ENCODE peak calls at places on chromosome 9, in eight cellular contexts. Y, A, N, I, F, H, G and K are unnamed samples.

GRCh38 chr9:78280982-78281668 is 15.8 kb upstream of the PSAT1 start:
- DNase-seq in Y (no peak), A (no peak), N (peak; percentile 82), I (no peak), F (no peak), H (no peak), G (peak; percentile 50), K (peak; percentile 64)

GRCh38 chr9:134204041-134204440 is 39.7 kb upstream of the RNU6ATAC start:
- DNase-seq in Y (peak; percentile 24), A (no peak), N (no peak), I (no peak), F (no peak), H (no peak), G (no peak), K (peak; percentile 25)

GRCh38 chr9:35650341-35651158 is at the start of gene SIT1:
- DNase-seq in Y (no peak), A (peak; percentile 76), N (no peak), I (no peak), F (no peak), H (peak; percentile 57), G (no peak), K (no peak)

GRCh38 chr9:105425817-105426433 is 21.9 kb upstream of the FSD1L start:
- DNase-seq in Y (no peak), A (no peak), N (no peak), I (no peak), F (no peak), H (no peak), G (no peak), K (no peak)

GRCh38 chr9:86731511-86731993 is 215.8 kb downstream of the GAS1 start:
- DNase-seq in Y (no peak), A (no peak), N (no peak), I (no peak), F (no peak), H (no peak), G (peak; percentile 55), K (no peak)

GRCh38 chr9:132885691-132886357 is 7.1 kb downstream of the SPACA9 start:
- DNase-seq in Y (no peak), A (no peak), N (no peak), I (no peak), F (no peak), H (no peak), G (no peak), K (no peak)

GRCh38 chr9:89243296-89244061 is 64.9 kb upstream of the SHC3 start:
- DNase-seq in Y (no peak), A (no peak), N (no peak), I (no peak), F (no peak), H (no peak), G (no peak), K (no peak)

GRCh38 chr9:71743217-71743705 is 25.1 kb downstream of the CEMIP2 start:
- DNase-seq in Y (no peak), A (no peak), N (no peak), I (no peak), F (no peak), H (no peak), G (no peak), K (no peak)

GRCh38 chr9:122095010-122095767 is 2.1 kb upstream of the TTLL11 start:
- DNase-seq in Y (no peak), A (peak; percentile 83), N (no peak), I (no peak), F (peak; percentile 65), H (peak; percentile 83), G (peak; percentile 35), K (no peak)

GRCh38 chr9:137146527-137146918 is 7.6 kb downstream of the GRIN1 start:
- DNase-seq in Y (no peak), A (no peak), N (no peak), I (no peak), F (no peak), H (no peak), G (no peak), K (no peak)

GRCh38 chr9:77832647-77833046 is 184.5 kb upstream of the GNA14 start:
- DNase-seq in Y (no peak), A (no peak), N (peak; percentile 83), I (no peak), F (no peak), H (no peak), G (no peak), K (no peak)

DNA sequence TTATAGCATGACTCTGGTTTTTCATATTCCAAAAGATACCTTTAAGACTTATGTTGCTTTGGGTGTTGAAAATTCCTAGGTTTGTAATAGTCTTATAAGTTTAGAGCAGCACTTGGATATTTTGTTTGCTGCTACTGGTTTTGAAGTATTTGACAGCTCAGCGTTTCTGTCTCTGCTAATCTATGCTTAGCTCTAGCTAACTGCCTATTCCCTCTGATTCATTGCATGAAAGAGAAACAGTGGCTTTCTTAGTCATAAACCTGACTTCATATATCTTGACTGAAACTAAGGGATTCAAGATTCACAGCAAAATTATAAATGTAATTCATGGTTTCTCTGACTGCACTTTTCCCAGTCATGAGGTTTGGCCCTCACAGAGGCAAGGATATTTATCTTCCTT is 35.6 kb upstream of the ANXA1 start:
- DNase-seq in Y (no peak), A (no peak), N (no peak), I (no peak), F (no peak), H (no peak), G (no peak), K (no peak)
- TF ChIP-seq CTCF in Y (no peak), A (no peak), N (no peak), I (no peak), F (no peak), H (no peak), G (no peak), K (no peak)

GRCh38 chr9:114223564-114224246 is 68.4 kb downstream of the COL27A1 start:
- DNase-seq in Y (no peak), A (no peak), N (no peak), I (no peak), F (no peak), H (no peak), G (no peak), K (no peak)

GRCh38 chr9:114226289-114227055 is 71.1 kb downstream of the COL27A1 start:
- DNase-seq in Y (no peak), A (no peak), N (no peak), I (no peak), F (no peak), H (no peak), G (no peak), K (no peak)

GRCh38 chr9:114224247-114224610 is 68.9 kb downstream of the COL27A1 start:
- DNase-seq in Y (no peak), A (no peak), N (no peak), I (no peak), F (no peak), H (peak; percentile 84), G (no peak), K (no peak)

GRCh38 chr9:114227288-114228033 is 72.1 kb downstream of the COL27A1 start:
- DNase-seq in Y (no peak), A (no peak), N (no peak), I (no peak), F (no peak), H (no peak), G (no peak), K (no peak)

GRCh38 chr9:114225534-114226288 is 70.4 kb downstream of the COL27A1 start:
- DNase-seq in Y (no peak), A (no peak), N (no peak), I (no peak), F (no peak), H (no peak), G (no peak), K (no peak)
- H3K4me1 ChIP-seq in Y (peaks cover 25% of the 10 kb centered on the region), A (no peaks in the 10 kb centered on the region), N (no peaks in the 10 kb centered on the region), I (no peaks in the 10 kb centered on the region), F (peaks cover 3% of the 10 kb centered on the region), H (no peaks in the 10 kb centered on the region), G (peaks cover 5% of the 10 kb centered on the region), K (peaks cover 17% of the 10 kb centered on the region)

DNA sequence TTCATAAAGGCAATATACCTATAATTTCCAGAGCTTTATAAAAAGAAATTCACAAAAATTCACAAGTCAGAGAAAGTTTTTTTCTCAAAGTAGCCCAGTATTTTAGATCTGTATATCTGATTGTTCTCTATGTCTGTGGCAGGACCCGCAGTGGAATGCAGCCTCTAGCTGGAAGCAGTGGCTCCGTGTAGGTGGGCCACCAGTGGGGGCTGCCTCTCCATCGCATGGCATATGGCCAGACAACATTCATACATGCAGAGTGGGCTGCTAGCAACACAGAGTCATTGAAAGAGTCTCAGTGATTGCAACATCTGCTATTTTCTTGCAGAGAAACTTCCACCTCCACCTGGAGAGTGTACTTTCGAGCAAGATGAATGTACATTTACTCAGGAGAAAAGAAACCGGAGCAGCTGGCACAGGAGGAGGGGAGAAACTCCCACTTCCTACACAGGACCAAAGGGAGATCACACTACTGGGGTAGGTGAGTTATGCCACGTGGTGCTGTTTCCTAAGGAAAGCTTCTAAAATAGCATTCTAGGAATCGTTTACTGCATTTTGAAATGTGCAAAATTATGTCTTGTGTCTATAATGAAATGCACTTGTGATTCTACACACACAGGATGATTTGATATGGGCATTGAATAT is 88.5 kb upstream of the SMC5 start:
- DNase-seq in Y (no peak), A (no peak), N (no peak), I (no peak), F (no peak), H (no peak), G (no peak), K (no peak)
- H3K27ac ChIP-seq in Y (no peak overlapping the region), A (no peak overlapping the region), N (no peak overlapping the region), I (no peak overlapping the region), F (no peak overlapping the region), H (no peak overlapping the region), G (no peak overlapping the region), K (no peak overlapping the region)

DNA sequence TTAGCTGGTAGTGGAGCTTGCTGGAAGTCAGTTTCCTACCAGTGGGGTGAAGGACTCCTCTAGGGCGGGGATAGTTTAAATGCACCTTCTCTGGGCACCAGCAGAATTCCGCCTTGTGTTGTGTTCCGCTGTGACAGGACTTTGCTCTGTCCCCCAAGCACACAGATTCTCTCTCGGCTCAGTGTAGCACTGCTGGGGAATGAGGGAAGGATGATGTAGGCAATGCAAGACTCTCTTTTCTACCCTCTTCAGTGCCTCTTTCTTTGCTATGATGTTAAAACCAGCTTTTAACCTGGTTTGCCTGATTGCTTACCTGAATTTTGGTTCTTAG is 155.2 kb upstream of the SH3GL2 start:
- DNase-seq in Y (no peak), A (no peak), N (no peak), I (no peak), F (no peak), H (no peak), G (no peak), K (no peak)
- TF ChIP-seq CTCF in Y (no peak), A (no peak), N (no peak), I (no peak), F (no peak), H (no peak), G (no peak), K (no peak)

DNA sequence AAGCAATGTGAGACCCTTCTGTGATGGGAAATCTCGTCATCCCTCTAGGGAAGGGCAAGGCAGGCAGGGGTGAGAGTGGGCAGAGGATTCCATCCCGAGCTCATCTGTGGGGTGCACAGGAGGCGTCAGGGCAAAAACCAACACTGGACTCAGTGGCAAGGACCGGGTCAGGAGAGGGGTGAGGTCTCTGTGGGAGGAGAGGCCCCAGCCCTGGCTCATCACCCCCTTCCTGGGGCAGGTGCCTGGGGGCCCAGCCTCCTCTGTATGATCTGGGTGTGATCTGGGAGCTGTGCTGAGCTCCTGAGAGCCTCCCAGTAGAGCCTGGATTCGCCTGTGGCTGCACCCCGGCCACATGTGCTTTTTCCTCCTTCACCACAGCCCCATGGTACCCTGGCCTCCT is 597 bp downstream of the SPATA31E1 start:
- DNase-seq in Y (no peak), A (peak; percentile 11), N (no peak), I (no peak), F (no peak), H (peak; percentile 45), G (no peak), K (no peak)
- H3K4me1 ChIP-seq in Y (peaks cover 9% of the 10 kb centered on the region), A (no peaks in the 10 kb centered on the region), N (no peaks in the 10 kb centered on the region), I (no peaks in the 10 kb centered on the region), F (peaks cover 7% of the 10 kb centered on the region), H (no peaks in the 10 kb centered on the region), G (no peaks in the 10 kb centered on the region), K (no peaks in the 10 kb centered on the region)

GRCh38 chr9:116288658-116289057 is 135.1 kb downstream of the PAPPA start:
- DNase-seq in Y (peak; percentile 68), A (no peak), N (no peak), I (no peak), F (no peak), H (no peak), G (no peak), K (no peak)
- H3K27ac ChIP-seq in Y (no peak overlapping the region), A (no peak overlapping the region), N (no peak overlapping the region), I (no peak overlapping the region), F (no peak overlapping the region), H (no peak overlapping the region), G (no peak overlapping the region), K (no peak overlapping the region)